ENCODE peak calls at places on chromosome 9, in nine cellular contexts. Q is stomach; P is mucosa of gallbladder; X is kidney; M is activated T-helper 2 cell treated with anti-CD3 and anti-CD28 coated beads, Interferon-gamma antibody, Interleukin-2, Interleukin-4, amounts not matched to agents 10 μg/mL and 5 μg/mL and 100 μg/mL, durations not matched to agents 14 hours and 24 hours and 36 hours; E is effector memory CD4-positive, alpha-beta T cell; Z is renal cortical epithelial cell; S is AG09309; Y is HCT116. H is an unnamed sample.

GRCh38 chr9:112556497-112557085 is 70.0 kb downstream of the KIAA1958 start:
- DNase-seq in Q (no peak), P (no peak), X (no peak), M (no peak), E (no peak), Z (peak), S (no peak), Y (no peak), H (no peak)

GRCh38 chr9:100690438-100690837 is 112.6 kb downstream of the CAVIN4 start:
- DNase-seq in Q (no peak), P (no peak), X (no peak), M (no peak), E (no peak), Z (no peak), S (no peak), Y (no peak), H (no peak)

GRCh38 chr9:75545292-75545691 is 345.2 kb upstream of the PCSK5 start:
- DNase-seq in Q (no peak), P (no peak), X (no peak), M (no peak), E (no peak), Z (no peak), S (no peak), Y (no peak), H (no peak)

GRCh38 chr9:121654497-121655140 is 3.2 kb downstream of the DAB2IP start:
- DNase-seq in Q (peak), P (no peak), X (no peak), M (no peak), E (no peak), Z (no peak), S (no peak), Y (no peak), H (no peak)

GRCh38 chr9:91035825-91036208 is 234.2 kb downstream of the SYK start:
- DNase-seq in Q (no peak), P (no peak), X (peak), M (no peak), E (no peak), Z (no peak), S (no peak), Y (no peak), H (no peak)

GRCh38 chr9:5326893-5327548 is 12.7 kb downstream of the RLN1 start:
- DNase-seq in Q (peak), P (peak), X (no peak), M (peak), E (peak), Z (no peak), S (no peak), Y (no peak), H (peak)

GRCh38 chr9:137951107-137951506 is 73.5 kb downstream of the CACNA1B start:
- DNase-seq in Q (no peak), P (no peak), X (no peak), M (no peak), E (no peak), Z (no peak), S (no peak), Y (no peak), H (no peak)

GRCh38 chr9:124015661-124016131 is 4.1 kb downstream of the LHX2 start:
- DNase-seq in Q (no peak), P (no peak), X (no peak), M (no peak), E (no peak), Z (no peak), S (no peak), Y (no peak), H (no peak)

GRCh38 chr9:38419216-38419615 is 5.0 kb downstream of the IGFBPL1 start:
- DNase-seq in Q (no peak), P (no peak), X (no peak), M (no peak), E (no peak), Z (no peak), S (no peak), Y (no peak), H (no peak)

GRCh38 chr9:113988951-113989780 is 88.9 kb downstream of the AMBP start:
- DNase-seq in Q (no peak), P (no peak), X (peak), M (no peak), E (no peak), Z (no peak), S (peak), Y (no peak), H (no peak)

GRCh38 chr9:90611568-90611967 is 31.1 kb downstream of the DIRAS2 start:
- DNase-seq in Q (no peak), P (no peak), X (no peak), M (no peak), E (no peak), Z (no peak), S (no peak), Y (no peak), H (no peak)

GRCh38 chr9:36187414-36187813 is 3.3 kb upstream of the CLTA start:
- DNase-seq in Q (no peak), P (no peak), X (no peak), M (no peak), E (no peak), Z (peak), S (peak), Y (no peak), H (no peak)

GRCh38 chr9:121816845-121817450 is 165.5 kb downstream of the DAB2IP start:
- DNase-seq in Q (no peak), P (no peak), X (no peak), M (no peak), E (no peak), Z (no peak), S (no peak), Y (no peak), H (no peak)

GRCh38 chr9:91332476-91333231 is 29.1 kb downstream of the AUH start:
- DNase-seq in Q (no peak), P (no peak), X (no peak), M (no peak), E (no peak), Z (no peak), S (no peak), Y (no peak), H (no peak)

GRCh38 chr9:99426443-99426842 is 204.4 kb downstream of the SEC61B start:
- DNase-seq in Q (no peak), P (no peak), X (no peak), M (no peak), E (no peak), Z (no peak), S (no peak), Y (no peak), H (no peak)

GRCh38 chr9:100505564-100506159 is 32.7 kb downstream of the TMEFF1 start:
- DNase-seq in Q (peak), P (peak), X (no peak), M (peak), E (peak), Z (peak), S (no peak), Y (peak), H (peak)

GRCh38 chr9:22147818-22148573 is 138.9 kb upstream of the CDKN2B start:
- DNase-seq in Q (no peak), P (no peak), X (no peak), M (peak), E (no peak), Z (peak), S (peak), Y (peak), H (no peak)

GRCh38 chr9:133795049-133795448 is 56.9 kb upstream of the SARDH start:
- DNase-seq in Q (no peak), P (no peak), X (no peak), M (no peak), E (no peak), Z (no peak), S (no peak), Y (no peak), H (no peak)